ENCODE peak calls at places on chromosomes 12 and 14, in eight cellular contexts. S is fibroblast of the aortic adventitia, M is brain microvascular endothelial cell, U is GM23338, B is AG04449, A is AG04450, Q is right lobe of liver, F is body of pancreas. V is an unnamed sample.

GRCh38 chr12:3661028-3661427 is 91.9 kb downstream of the CRACR2A start:
- DNase-seq in M (no peak), U (no peak), F (no peak), Q (no peak), B (no peak), A (no peak), S (no peak), V (no peak)

GRCh38 chr12:48000878-48001321 is 3.4 kb downstream of the COL2A1 start:
- DNase-seq in S (peak; percentile 47), F (no peak), M (peak; percentile 77), Q (no peak), U (peak; percentile 84), A (no peak), B (no peak), V (peak; percentile 16)

GRCh38 chr14:63267171-63267570 is 51.6 kb downstream of the GPHB5 start:
- DNase-seq in M (no peak), S (no peak), F (no peak), Q (no peak), B (no peak), U (no peak), A (no peak), V (no peak)

GRCh38 chr14:55446833-55447232 is 6.4 kb upstream of the TBPL2 start:
- DNase-seq in M (peak; percentile 86), A (peak; percentile 73), Q (no peak), U (no peak), B (no peak), S (peak; percentile 86), F (no peak), V (no peak)

GRCh38 chr14:98404811-98405210 is 867.2 kb downstream of the BCL11B start:
- DNase-seq in S (no peak), U (no peak), F (no peak), M (no peak), A (no peak), B (no peak), Q (no peak), V (no peak)

GRCh38 chr12:990308-990648 is 745 bp upstream of the ERC1 start:
- DNase-seq in A (no peak), S (peak; percentile 58), U (peak; percentile 59), B (no peak), Q (peak; percentile 82), F (peak; percentile 71), M (peak; percentile 50), V (no peak)

GRCh38 chr14:89625988-89626806 is 209.2 kb upstream of the FOXN3 start:
- DNase-seq in F (no peak), A (no peak), B (no peak), S (no peak), Q (no peak), U (no peak), M (no peak), V (no peak)

GRCh38 chr14:23569443-23570151 is 2.0 kb upstream of the AP1G2 start:
- DNase-seq in F (no peak), M (no peak), S (no peak), U (peak; percentile 90), B (no peak), A (no peak), Q (no peak), V (no peak)

GRCh38 chr12:124684971-124685688 is 117.7 kb upstream of the NCOR2 start:
- DNase-seq in M (peak; percentile 51), U (no peak), B (no peak), F (no peak), S (peak; percentile 93), Q (no peak), A (no peak), V (no peak)

GRCh38 chr14:75470238-75470797 is 42.5 kb downstream of the JDP2 start:
- DNase-seq in B (no peak), Q (no peak), M (no peak), U (no peak), A (no peak), F (peak; percentile 45), S (no peak), V (no peak)

GRCh38 chr14:100820945-100821344 is 5.0 kb upstream of the MEG3 start:
- DNase-seq in F (no peak), U (no peak), S (no peak), A (no peak), B (no peak), Q (no peak), M (no peak), V (no peak)

GRCh38 chr12:68446896-68447806 is 115.0 kb upstream of the MDM1 start:
- DNase-seq in A (no peak), M (no peak), B (no peak), U (peak; percentile 79), F (no peak), Q (no peak), S (peak; percentile 55), V (no peak)

GRCh38 chr14:90318016-90318415 is 13.7 kb downstream of the NRDE2 start:
- DNase-seq in F (no peak), B (no peak), A (no peak), Q (no peak), M (no peak), S (no peak), U (no peak), V (no peak)

GRCh38 chr14:21923820-21924219 is 250.2 kb upstream of the OR4E1 start:
- DNase-seq in A (no peak), F (no peak), S (no peak), U (no peak), B (no peak), M (no peak), Q (no peak), V (no peak)

GRCh38 chr14:70640938-70641547 is 673 bp upstream of the TTC9 start:
- DNase-seq in A (peak; percentile 18), B (no peak), Q (no peak), U (peak; percentile 52), M (no peak), F (peak; percentile 26), S (peak; percentile 11), V (no peak)

DNA sequence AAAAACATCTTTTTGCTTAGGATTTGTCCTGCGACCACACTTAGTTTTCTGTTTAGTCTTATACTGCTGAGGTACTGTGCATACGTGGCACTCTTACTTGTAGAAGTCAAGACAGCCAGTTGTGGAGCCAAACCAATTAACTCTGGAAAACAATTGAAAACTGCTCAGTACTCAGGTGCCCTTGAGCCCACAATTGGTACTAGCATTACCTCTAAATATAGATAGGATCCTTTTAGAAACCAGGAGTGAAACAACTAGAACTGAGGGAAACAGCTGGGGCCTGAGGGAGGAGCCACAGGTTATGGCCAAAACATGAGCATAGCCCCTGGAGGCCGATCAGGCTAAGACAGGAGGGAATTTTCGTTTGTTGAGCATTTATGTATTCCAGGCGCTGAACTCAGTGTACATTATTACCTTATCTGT is 2.5 kb downstream of the SPATS2 start:
- DNase-seq in F (peak; percentile 49), U (peak; percentile 73), Q (no peak), B (no peak), M (no peak), A (no peak), S (peak; percentile 74), V (no peak)
- TF ChIP-seq CTCF in F (no peak), U (peak; percentile 20), Q (no peak), B (peak; percentile 54), M (peak; percentile 67), A (peak; percentile 61), S (peak; percentile 75), V (peak; percentile 54)

DNA sequence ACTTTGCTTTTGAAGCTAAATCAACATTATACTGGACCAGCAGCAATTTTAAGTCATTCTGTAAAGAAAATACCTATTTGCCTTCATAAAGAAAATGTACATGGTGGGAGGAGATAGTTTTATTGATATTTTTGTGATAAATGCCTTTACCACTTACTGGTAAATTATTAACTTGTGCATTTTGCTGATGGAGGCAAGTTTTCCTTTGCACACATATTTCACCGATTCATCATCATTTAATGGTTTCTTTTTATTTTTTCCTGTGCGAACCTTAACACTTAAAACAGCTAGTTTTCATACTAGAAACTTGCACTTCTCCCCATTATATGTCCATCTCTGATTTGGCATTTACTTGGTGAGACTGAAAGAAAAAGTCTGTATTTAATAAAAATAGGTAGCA is 239.3 kb downstream of the TRHDE start:
- DNase-seq in A (no peak), Q (no peak), S (no peak), U (no peak), M (no peak), B (no peak), F (no peak), V (no peak)
- H3K4me3 ChIP-seq in A (no peak overlapping the region), Q (peak overlapping the region; percentile 23), S (no peak overlapping the region), U (no peak overlapping the region), M (no peak overlapping the region), B (no peak overlapping the region), F (no peak overlapping the region), V (no peak overlapping the region)

DNA sequence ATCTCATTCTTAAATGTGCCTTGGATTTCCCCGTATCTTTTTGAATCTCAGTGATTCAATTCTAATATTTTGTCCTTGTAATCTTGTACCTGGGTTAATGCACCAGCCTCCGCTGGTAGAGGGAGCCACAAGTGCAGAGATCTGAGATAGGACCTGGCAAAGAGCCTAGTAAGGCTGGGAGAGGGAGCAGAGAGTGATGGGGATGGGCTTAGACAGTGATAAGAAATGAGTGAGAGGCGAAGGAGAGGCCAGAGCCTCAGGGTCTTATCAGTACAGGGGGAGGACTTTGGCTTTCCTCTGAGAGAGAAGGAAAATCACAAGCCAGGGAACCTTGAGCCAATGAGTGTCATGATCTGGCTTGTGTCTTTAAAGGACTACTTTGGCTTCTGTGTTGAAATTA is 30.5 kb upstream of the LMNTD1 start:
- DNase-seq in U (peak; percentile 32), Q (no peak), F (no peak), S (peak; percentile 87), B (no peak), A (no peak), M (peak; percentile 12), V (no peak)
- TF ChIP-seq CTCF in U (peak; percentile 61), Q (peak; percentile 48), F (no peak), S (peak; percentile 50), B (no peak), A (no peak), M (peak; percentile 49), V (no peak)

GRCh38 chr14:56754966-56755365 is 55.3 kb downstream of the OTX2 start:
- DNase-seq in Q (no peak), F (no peak), A (no peak), M (no peak), B (no peak), S (no peak), U (no peak), V (no peak)

GRCh38 chr14:56759633-56760032 is 50.6 kb downstream of the OTX2 start:
- DNase-seq in U (no peak), A (no peak), M (no peak), Q (no peak), F (no peak), B (no peak), S (no peak), V (no peak)

GRCh38 chr14:56759094-56759493 is 51.2 kb downstream of the OTX2 start:
- DNase-seq in U (no peak), Q (no peak), F (no peak), A (no peak), M (no peak), B (no peak), S (no peak), V (no peak)

DNA sequence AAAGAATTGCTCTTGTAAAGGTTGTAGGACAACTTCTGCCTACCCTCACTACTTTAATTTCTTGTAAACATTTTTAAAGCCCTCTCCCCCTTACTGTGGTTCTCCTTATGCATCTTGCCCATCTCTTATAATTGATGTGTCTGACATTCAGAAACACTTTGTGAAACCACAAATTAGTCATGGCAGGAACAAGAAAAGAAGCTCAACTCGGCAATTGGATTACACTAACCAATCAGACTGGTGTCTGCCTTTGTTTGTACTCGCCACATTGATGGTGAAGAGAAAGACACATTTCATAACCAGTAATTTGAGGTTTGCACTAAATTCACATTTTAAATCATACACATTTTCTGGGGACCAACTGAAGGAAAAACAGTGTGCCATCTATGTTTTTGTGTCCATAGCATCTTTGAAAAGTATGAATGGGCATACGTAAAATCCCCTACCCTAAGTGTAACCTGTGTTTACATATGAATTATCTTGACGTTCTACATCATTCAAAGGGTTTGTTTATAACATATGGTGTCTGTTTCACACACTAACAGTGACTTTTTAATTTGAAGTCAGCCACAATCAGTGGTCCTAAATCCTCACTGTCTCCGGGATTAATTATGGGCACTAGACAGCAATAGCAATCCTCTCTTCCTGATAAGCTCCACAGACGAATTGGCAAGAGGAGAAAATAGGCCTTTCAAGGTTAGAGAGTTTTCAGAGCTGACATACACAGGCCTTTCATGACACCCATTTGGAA is 49.9 kb downstream of the OTX2 start:
- DNase-seq in U (no peak), F (no peak), S (no peak), A (no peak), B (no peak), Q (no peak), M (no peak), V (no peak)
- H3K4me3 ChIP-seq in U (no peak overlapping the region), F (no peak overlapping the region), S (no peak overlapping the region), A (no peak overlapping the region), B (no peak overlapping the region), Q (no peak overlapping the region), M (no peak overlapping the region), V (no peak overlapping the region)

V was measured in BJ.